ENCODE peak calls at places on chromosomes 5 and 9, in six cellular contexts. One of them, this sample, is unnamed.

GRCh38 chr5:73617510-73618279 is 8.3 kb upstream of the ARHGEF28 start:
- DNase-seq in upper lobe of left lung: no peak
- DNase-seq in pancreas: no peak
- DNase-seq in mesendoderm: no peak
- DNase-seq in uterus: no peak
- DNase-seq in transverse colon: no peak
- DNase-seq in this sample: no peak

GRCh38 chr5:77908787-77909186 is 132.6 kb upstream of the TBCA start:
- DNase-seq in upper lobe of left lung: no peak
- DNase-seq in pancreas: no peak
- DNase-seq in mesendoderm: no peak
- DNase-seq in uterus: no peak
- DNase-seq in transverse colon: no peak
- DNase-seq in this sample: no peak

GRCh38 chr5:75167345-75167744 is 69.3 kb downstream of the ANKRD31 start:
- DNase-seq in upper lobe of left lung: no peak
- DNase-seq in pancreas: no peak
- DNase-seq in mesendoderm: peak; percentile 75
- DNase-seq in uterus: no peak
- DNase-seq in transverse colon: no peak
- DNase-seq in this sample: no peak

GRCh38 chr9:129748249-129748648 is 4.6 kb downstream of the PTGES start:
- DNase-seq in upper lobe of left lung: no peak
- DNase-seq in pancreas: no peak
- DNase-seq in mesendoderm: no peak
- DNase-seq in uterus: no peak
- DNase-seq in transverse colon: no peak
- DNase-seq in this sample: no peak

GRCh38 chr9:38478211-38478610 is 54.0 kb upstream of the IGFBPL1 start:
- DNase-seq in upper lobe of left lung: peak; percentile 70
- DNase-seq in pancreas: no peak
- DNase-seq in mesendoderm: no peak
- DNase-seq in uterus: no peak
- DNase-seq in transverse colon: no peak
- DNase-seq in this sample: no peak

GRCh38 chr5:37839441-37840035 is 303 bp downstream of the GDNF start:
- DNase-seq in upper lobe of left lung: peak; percentile 80
- DNase-seq in pancreas: no peak
- DNase-seq in mesendoderm: peak; percentile 68
- DNase-seq in uterus: peak; percentile 34
- DNase-seq in transverse colon: peak; percentile 25
- DNase-seq in this sample: no peak

GRCh38 chr5:102753889-102754498 is 1.1 kb upstream of the PAM start:
- DNase-seq in upper lobe of left lung: peak; percentile 74
- DNase-seq in pancreas: peak; percentile 20
- DNase-seq in mesendoderm: no peak
- DNase-seq in uterus: no peak
- DNase-seq in transverse colon: no peak
- DNase-seq in this sample: peak; percentile 30

GRCh38 chr5:52709171-52709925 is 78.4 kb upstream of the ITGA1 start:
- DNase-seq in upper lobe of left lung: no peak
- DNase-seq in pancreas: no peak
- DNase-seq in mesendoderm: no peak
- DNase-seq in uterus: no peak
- DNase-seq in transverse colon: no peak
- DNase-seq in this sample: no peak

GRCh38 chr5:128538249-128539037 is 398 bp upstream of the FBN2 start:
- DNase-seq in upper lobe of left lung: peak; percentile 89
- DNase-seq in pancreas: peak; percentile 19
- DNase-seq in mesendoderm: peak; percentile 99
- DNase-seq in uterus: peak; percentile 62
- DNase-seq in transverse colon: peak; percentile 37
- DNase-seq in this sample: peak; percentile 44

GRCh38 chr5:54829102-54829501 is 156.3 kb downstream of the ESM1 start:
- DNase-seq in upper lobe of left lung: no peak
- DNase-seq in pancreas: no peak
- DNase-seq in mesendoderm: peak; percentile 18
- DNase-seq in uterus: no peak
- DNase-seq in transverse colon: no peak
- DNase-seq in this sample: no peak

GRCh38 chr5:173663810-173664526 is 47.5 kb upstream of the BOD1 start:
- DNase-seq in upper lobe of left lung: no peak
- DNase-seq in pancreas: no peak
- DNase-seq in mesendoderm: no peak
- DNase-seq in uterus: no peak
- DNase-seq in transverse colon: no peak
- DNase-seq in this sample: peak; percentile 25

GRCh38 chr9:116442528-116442927 is 244.6 kb upstream of the TRIM32 start:
- DNase-seq in upper lobe of left lung: no peak
- DNase-seq in pancreas: no peak
- DNase-seq in mesendoderm: no peak
- DNase-seq in uterus: no peak
- DNase-seq in transverse colon: no peak
- DNase-seq in this sample: no peak

GRCh38 chr5:129852747-129853352 is 51.4 kb upstream of the CHSY3 start:
- DNase-seq in upper lobe of left lung: no peak
- DNase-seq in pancreas: peak; percentile 78
- DNase-seq in mesendoderm: peak; percentile 80
- DNase-seq in uterus: peak; percentile 64
- DNase-seq in transverse colon: peak; percentile 69
- DNase-seq in this sample: peak; percentile 76

GRCh38 chr5:91028518-91028956 is 354.6 kb downstream of the ARRDC3 start:
- DNase-seq in upper lobe of left lung: no peak
- DNase-seq in pancreas: no peak
- DNase-seq in mesendoderm: no peak
- DNase-seq in uterus: no peak
- DNase-seq in transverse colon: peak; percentile 30
- DNase-seq in this sample: peak; percentile 67

GRCh38 chr5:116375926-116376325 is 198.7 kb downstream of the SEMA6A start:
- DNase-seq in upper lobe of left lung: no peak
- DNase-seq in pancreas: no peak
- DNase-seq in mesendoderm: no peak
- DNase-seq in uterus: no peak
- DNase-seq in transverse colon: no peak
- DNase-seq in this sample: no peak

GRCh38 chr5:174192901-174193300 is 147.4 kb downstream of the NSG2 start:
- DNase-seq in upper lobe of left lung: no peak
- DNase-seq in pancreas: no peak
- DNase-seq in mesendoderm: no peak
- DNase-seq in uterus: no peak
- DNase-seq in transverse colon: no peak
- DNase-seq in this sample: no peak

GRCh38 chr5:144189800-144190429 is 19.2 kb downstream of the KCTD16 start:
- DNase-seq in upper lobe of left lung: no peak
- DNase-seq in pancreas: no peak
- DNase-seq in mesendoderm: no peak
- DNase-seq in uterus: no peak
- DNase-seq in transverse colon: peak; percentile 53
- DNase-seq in this sample: peak; percentile 27

GRCh38 chr9:88835772-88836171 is 155.5 kb upstream of the S1PR3 start:
- DNase-seq in upper lobe of left lung: no peak
- DNase-seq in pancreas: no peak
- DNase-seq in mesendoderm: no peak
- DNase-seq in uterus: no peak
- DNase-seq in transverse colon: no peak
- DNase-seq in this sample: no peak

GRCh38 chr9:88837731-88838130 is 153.5 kb upstream of the S1PR3 start:
- DNase-seq in upper lobe of left lung: no peak
- DNase-seq in pancreas: no peak
- DNase-seq in mesendoderm: no peak
- DNase-seq in uterus: no peak
- DNase-seq in transverse colon: no peak
- DNase-seq in this sample: no peak

GRCh38 chr9:88831783-88832407 is 159.4 kb upstream of the S1PR3 start:
- DNase-seq in upper lobe of left lung: no peak
- DNase-seq in pancreas: no peak
- DNase-seq in mesendoderm: peak; percentile 74
- DNase-seq in uterus: no peak
- DNase-seq in transverse colon: no peak
- DNase-seq in this sample: no peak

GRCh38 chr9:88833946-88834345 is 157.3 kb upstream of the S1PR3 start:
- DNase-seq in upper lobe of left lung: no peak
- DNase-seq in pancreas: no peak
- DNase-seq in mesendoderm: no peak
- DNase-seq in uterus: no peak
- DNase-seq in transverse colon: no peak
- DNase-seq in this sample: no peak

DNA sequence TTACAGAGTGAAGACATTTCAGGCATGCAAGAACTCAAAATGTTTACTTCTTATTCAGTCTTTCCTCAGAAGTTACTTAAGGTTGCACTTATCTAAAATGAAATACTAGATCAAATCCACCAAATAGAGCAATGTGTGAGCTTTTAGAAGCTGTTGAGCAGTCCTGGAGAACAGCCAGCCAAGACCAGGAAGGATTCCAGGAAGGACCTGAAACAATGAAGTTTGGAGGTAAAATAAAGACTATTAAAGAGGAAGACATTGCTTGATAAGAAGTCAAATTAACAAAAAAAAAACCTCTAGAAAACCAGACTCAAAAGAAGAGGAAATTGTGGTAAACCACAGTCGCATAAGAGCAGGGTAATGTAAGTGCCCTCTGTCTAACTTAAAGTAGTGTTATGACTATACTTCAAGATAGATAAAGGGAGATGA is 156.2 kb upstream of the S1PR3 start:
- DNase-seq in upper lobe of left lung: no peak
- DNase-seq in pancreas: no peak
- DNase-seq in mesendoderm: no peak
- DNase-seq in uterus: no peak
- DNase-seq in transverse colon: no peak
- DNase-seq in this sample: no peak
- H3K27me3 ChIP-seq in upper lobe of left lung: no peaks in the 10 kb centered on the region
- H3K27me3 ChIP-seq in pancreas: no peaks in the 10 kb centered on the region
- H3K27me3 ChIP-seq in mesendoderm: no peaks in the 10 kb centered on the region
- H3K27me3 ChIP-seq in uterus: no peaks in the 10 kb centered on the region
- H3K27me3 ChIP-seq in transverse colon: peaks cover 8% of the 10 kb centered on the region
- H3K27me3 ChIP-seq in this sample: no peaks in the 10 kb centered on the region

DNA sequence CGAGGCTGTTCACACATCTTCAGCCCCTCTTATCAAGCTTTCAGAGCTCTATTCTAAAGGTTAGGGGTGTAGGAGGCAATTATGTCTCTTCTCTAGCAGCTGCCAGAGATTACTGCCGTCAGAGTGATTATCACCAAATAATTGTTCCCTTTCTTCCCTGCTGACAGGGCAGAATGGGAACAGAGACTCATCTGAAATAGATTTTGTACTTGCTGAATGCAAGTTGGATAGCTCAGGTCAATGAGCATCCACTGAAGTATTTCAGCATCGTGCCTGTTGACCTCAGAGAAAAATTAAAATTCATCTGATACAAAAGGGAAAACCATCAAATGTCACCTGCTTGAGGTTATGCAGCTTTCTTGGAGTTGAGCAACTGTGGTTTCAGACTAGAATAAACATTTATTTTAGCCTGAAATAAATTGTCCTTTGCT is 213.7 kb upstream of the MAP3K1 start:
- DNase-seq in upper lobe of left lung: no peak
- DNase-seq in pancreas: no peak
- DNase-seq in mesendoderm: peak; percentile 54
- DNase-seq in uterus: no peak
- DNase-seq in transverse colon: no peak
- DNase-seq in this sample: no peak
- H3K27ac ChIP-seq in upper lobe of left lung: no peak overlapping the region
- H3K27ac ChIP-seq in pancreas: no peak overlapping the region
- H3K27ac ChIP-seq in mesendoderm: no peak overlapping the region
- H3K27ac ChIP-seq in uterus: no peak overlapping the region
- H3K27ac ChIP-seq in transverse colon: no peak overlapping the region
- H3K27ac ChIP-seq in this sample: no peak overlapping the region

GRCh38 chr9:21985964-21986667 is 8.1 kb downstream of the CDKN2A start:
- DNase-seq in upper lobe of left lung: no peak
- DNase-seq in pancreas: no peak
- DNase-seq in mesendoderm: no peak
- DNase-seq in uterus: no peak
- DNase-seq in transverse colon: no peak
- DNase-seq in this sample: no peak
- H3K4me3 ChIP-seq in upper lobe of left lung: no peak overlapping the region
- H3K4me3 ChIP-seq in pancreas: no peak overlapping the region
- H3K4me3 ChIP-seq in mesendoderm: no peak overlapping the region
- H3K4me3 ChIP-seq in uterus: no peak overlapping the region
- H3K4me3 ChIP-seq in transverse colon: no peak overlapping the region
- H3K4me3 ChIP-seq in this sample: no peak overlapping the region

DNA sequence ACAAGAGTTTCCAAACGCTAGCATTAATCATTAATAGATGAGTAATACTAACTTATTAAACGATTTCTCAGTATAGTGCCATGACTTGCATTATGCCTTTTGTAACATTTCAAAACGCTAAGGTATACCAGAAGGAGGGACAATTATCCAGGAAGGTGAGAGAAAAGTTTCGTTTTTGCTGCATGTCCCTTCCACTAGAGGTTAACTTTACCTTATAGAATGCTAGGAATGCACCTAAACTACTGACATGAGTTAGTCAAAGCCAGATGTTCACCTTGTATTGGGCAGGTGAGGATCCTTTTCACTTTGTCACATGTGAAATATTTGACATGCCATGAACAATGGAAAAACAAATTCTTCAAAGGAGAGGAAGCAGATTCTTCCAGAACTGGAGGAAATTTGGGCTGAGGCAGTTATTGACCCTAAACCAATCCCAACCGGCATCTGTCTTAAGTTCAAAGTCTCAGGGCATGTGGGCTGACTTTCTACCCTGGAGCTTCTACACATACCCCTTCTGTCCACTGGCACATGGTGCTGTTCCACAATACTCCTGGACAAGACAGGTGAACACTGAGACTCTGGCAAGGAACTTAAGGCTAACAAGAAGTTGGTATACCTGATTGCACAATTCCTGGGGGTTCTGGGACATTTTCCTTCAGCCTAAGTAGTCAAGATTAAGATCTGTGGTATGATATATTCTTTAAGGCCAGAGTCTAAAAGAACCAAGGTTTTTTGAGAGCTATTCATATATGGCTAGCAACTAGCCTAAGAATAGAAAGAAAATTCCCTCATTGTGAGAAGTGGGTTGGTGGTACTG is 2.5 kb downstream of the VLDLR start:
- DNase-seq in upper lobe of left lung: no peak
- DNase-seq in pancreas: no peak
- DNase-seq in mesendoderm: peak; percentile 59
- DNase-seq in uterus: no peak
- DNase-seq in transverse colon: no peak
- DNase-seq in this sample: no peak
- H3K27me3 ChIP-seq in upper lobe of left lung: peaks cover 8% of the 10 kb centered on the region
- H3K27me3 ChIP-seq in pancreas: no peaks in the 10 kb centered on the region
- H3K27me3 ChIP-seq in mesendoderm: no peaks in the 10 kb centered on the region
- H3K27me3 ChIP-seq in uterus: no peaks in the 10 kb centered on the region
- H3K27me3 ChIP-seq in transverse colon: peaks cover 14% of the 10 kb centered on the region
- H3K27me3 ChIP-seq in this sample: peaks cover 4% of the 10 kb centered on the region

GRCh38 chr5:99030871-99031440 is 102.1 kb upstream of the CHD1 start:
- DNase-seq in upper lobe of left lung: no peak
- DNase-seq in pancreas: no peak
- DNase-seq in mesendoderm: no peak
- DNase-seq in uterus: no peak
- DNase-seq in transverse colon: no peak
- DNase-seq in this sample: no peak

GRCh38 chr5:99032234-99033013 is 103.6 kb upstream of the CHD1 start:
- DNase-seq in upper lobe of left lung: no peak
- DNase-seq in pancreas: no peak
- DNase-seq in mesendoderm: peak; percentile 69
- DNase-seq in uterus: peak; percentile 71
- DNase-seq in transverse colon: peak; percentile 72
- DNase-seq in this sample: peak; percentile 83

GRCh38 chr5:99035942-99036341 is 107.1 kb upstream of the CHD1 start:
- DNase-seq in upper lobe of left lung: no peak
- DNase-seq in pancreas: no peak
- DNase-seq in mesendoderm: no peak
- DNase-seq in uterus: no peak
- DNase-seq in transverse colon: no peak
- DNase-seq in this sample: no peak

GRCh38 chr5:99034336-99034735 is 105.5 kb upstream of the CHD1 start:
- DNase-seq in upper lobe of left lung: no peak
- DNase-seq in pancreas: no peak
- DNase-seq in mesendoderm: no peak
- DNase-seq in uterus: no peak
- DNase-seq in transverse colon: peak; percentile 72
- DNase-seq in this sample: peak; percentile 85

GRCh38 chr5:99033014-99033931 is 104.5 kb upstream of the CHD1 start:
- DNase-seq in upper lobe of left lung: no peak
- DNase-seq in pancreas: no peak
- DNase-seq in mesendoderm: no peak
- DNase-seq in uterus: no peak
- DNase-seq in transverse colon: no peak
- DNase-seq in this sample: no peak
- H3K27ac ChIP-seq in upper lobe of left lung: peak overlapping the region; percentile 83
- H3K27ac ChIP-seq in pancreas: no peak overlapping the region
- H3K27ac ChIP-seq in mesendoderm: no peak overlapping the region
- H3K27ac ChIP-seq in uterus: peak overlapping the region; percentile 61
- H3K27ac ChIP-seq in transverse colon: peak overlapping the region; percentile 74
- H3K27ac ChIP-seq in this sample: peak overlapping the region; percentile 76